ENCODE peak calls at places on chromosome 13, in four cellular contexts. E is ACHN, J is AG04450, I is pons. M is an unnamed sample.

GRCh38 chr13:24172071-24172470 is 11.6 kb downstream of the SPATA13 start:
- DNase-seq in E (no peak), J (no peak), I (no peak), M (no peak)

GRCh38 chr13:44416297-44416696 is 42.7 kb downstream of the SERP2 start:
- DNase-seq in E (no peak), J (no peak), I (no peak), M (no peak)

GRCh38 chr13:112545866-112546265 is 42.1 kb downstream of the TUBGCP3 start:
- DNase-seq in E (peak), J (peak), I (no peak), M (no peak)

GRCh38 chr13:41224113-41225110 is 30.0 kb upstream of the KBTBD7 start:
- DNase-seq in E (peak), J (peak), I (no peak), M (no peak)

GRCh38 chr13:52788011-52788410 is 48.4 kb upstream of the CNMD start:
- DNase-seq in E (no peak), J (no peak), I (no peak), M (no peak)

GRCh38 chr13:67224148-67224846 is 5.8 kb downstream of the PCDH9 start:
- DNase-seq in E (peak), J (peak), I (peak), M (peak)

GRCh38 chr13:101144808-101145419 is 271.4 kb downstream of the NALCN start:
- DNase-seq in E (peak), J (peak), I (peak), M (peak)

GRCh38 chr13:41942462-41943094 is 18.3 kb downstream of the VWA8 start:
- DNase-seq in E (peak), J (peak), I (no peak), M (no peak)

GRCh38 chr13:101623469-101624209 is 171.2 kb downstream of the ITGBL1 start:
- DNase-seq in E (no peak), J (no peak), I (no peak), M (no peak)

GRCh38 chr13:79490326-79490725 is 9.4 kb downstream of the NDFIP2 start:
- DNase-seq in E (no peak), J (no peak), I (no peak), M (no peak)

GRCh38 chr13:20451397-20451796 is 74.3 kb downstream of the CRYL1 start:
- DNase-seq in E (no peak), J (no peak), I (no peak), M (no peak)

GRCh38 chr13:23871616-23872220 is 17.5 kb downstream of the MIPEP start:
- DNase-seq in E (peak), J (no peak), I (peak), M (no peak)

GRCh38 chr13:29411493-29411892 is 184.0 kb downstream of the SLC7A1 start:
- DNase-seq in E (no peak), J (no peak), I (no peak), M (no peak)

GRCh38 chr13:74105871-74106270 is 28.3 kb downstream of the KLF12 start:
- DNase-seq in E (no peak), J (no peak), I (no peak), M (no peak)

GRCh38 chr13:47351798-47352197 is 454.9 kb upstream of the HTR2A start:
- DNase-seq in E (no peak), J (no peak), I (no peak), M (no peak)

GRCh38 chr13:47039106-47039505 is 142.3 kb upstream of the HTR2A start:
- DNase-seq in E (no peak), J (peak), I (no peak), M (no peak)

GRCh38 chr13:109651854-109652253 is 134.5 kb downstream of the IRS2 start:
- DNase-seq in E (no peak), J (no peak), I (no peak), M (no peak)

GRCh38 chr13:26475176-26476110 is 82.0 kb upstream of the WASF3 start:
- DNase-seq in E (no peak), J (no peak), I (no peak), M (no peak)

GRCh38 chr13:19587635-19588300 is 26.4 kb upstream of the TPTE2 start:
- DNase-seq in E (peak), J (no peak), I (peak), M (no peak)

GRCh38 chr13:19713186-19713965 is 69.4 kb downstream of the PSPC1 start:
- DNase-seq in E (no peak), J (peak), I (no peak), M (no peak)

M was measured in brain pericyte.